ENCODE peak calls at places on chromosomes 7 and 10, in five cellular contexts. T is breast epithelium, W is HL-60, C is WERI-Rb-1, G is lower lobe of right lung. F is an unnamed sample.
A peak's percentile ranks its signal among the peaks of the same experiment; 100 is the strongest.

GRCh38 chr7:732094-732541 is 5.0 kb upstream of the PRKAR1B start:
- DNase-seq in T (no peak), W (no peak), C (peak; percentile 81), G (peak; percentile 62), F (peak; percentile 73)

GRCh38 chr10:100183482-100183881 is 2.3 kb downstream of the ERLIN1 start:
- DNase-seq in T (no peak), W (peak; percentile 86), C (no peak), G (no peak), F (no peak)

GRCh38 chr7:45185028-45185863 is 27.7 kb downstream of the RAMP3 start:
- DNase-seq in T (peak; percentile 7), W (no peak), C (no peak), G (peak; percentile 20), F (no peak)

GRCh38 chr10:125823663-125824251 is 411 bp downstream of the BCCIP start:
- DNase-seq in T (no peak), W (no peak), C (peak; percentile 12), G (no peak), F (no peak)

GRCh38 chr10:4663162-4663992 is 162.6 kb upstream of the AKR1E2 start:
- DNase-seq in T (peak; percentile 89), W (peak; percentile 16), C (peak; percentile 66), G (no peak), F (peak; percentile 52)

GRCh38 chr7:140417456-140418155 is 13.7 kb downstream of the RAB19 start:
- DNase-seq in T (no peak), W (no peak), C (no peak), G (no peak), F (no peak)

GRCh38 chr10:63491558-63492316 is 26.0 kb upstream of the JMJD1C start:
- DNase-seq in T (peak; percentile 78), W (peak; percentile 20), C (no peak), G (no peak), F (no peak)

GRCh38 chr7:28596245-28596935 is 184.1 kb downstream of the CREB5 start:
- DNase-seq in T (no peak), W (no peak), C (no peak), G (no peak), F (no peak)

GRCh38 chr10:74842301-74842700 is 15.9 kb downstream of the KAT6B start:
- DNase-seq in T (no peak), W (peak; percentile 48), C (no peak), G (no peak), F (no peak)

GRCh38 chr10:119282446-119282845 is 75.1 kb downstream of the GRK5 start:
- DNase-seq in T (no peak), W (no peak), C (peak; percentile 50), G (no peak), F (no peak)

GRCh38 chr7:9189683-9190082 is 756.3 kb downstream of the NXPH1 start:
- DNase-seq in T (no peak), W (no peak), C (peak; percentile 32), G (no peak), F (no peak)

GRCh38 chr10:20100157-20100556 is 283.9 kb downstream of the PLXDC2 start:
- DNase-seq in T (no peak), W (no peak), C (no peak), G (no peak), F (no peak)

GRCh38 chr10:12397931-12398330 is 48.6 kb downstream of the CAMK1D start:
- DNase-seq in T (no peak), W (no peak), C (no peak), G (no peak), F (no peak)

GRCh38 chr7:124603066-124603465 is 162.5 kb downstream of the GPR37 start:
- DNase-seq in T (no peak), W (no peak), C (no peak), G (no peak), F (no peak)

GRCh38 chr10:28254290-28254985 is 48.4 kb downstream of the MPP7 start:
- DNase-seq in T (no peak), W (no peak), C (no peak), G (no peak), F (no peak)

GRCh38 chr10:89022734-89023133 is 32.1 kb downstream of the FAS start:
- DNase-seq in T (no peak), W (no peak), C (no peak), G (no peak), F (no peak)

GRCh38 chr7:129828078-129828762 is 124.5 kb downstream of the UBE2H start:
- DNase-seq in T (no peak), W (no peak), C (no peak), G (no peak), F (peak; percentile 15)

GRCh38 chr10:69800109-69800508 is 1.6 kb upstream of the COL13A1 start:
- DNase-seq in T (no peak), W (no peak), C (peak; percentile 73), G (no peak), F (no peak)

GRCh38 chr7:155207335-155208002 is 90.2 kb upstream of the INSIG1 start:
- DNase-seq in T (no peak), W (no peak), C (no peak), G (no peak), F (no peak)

GRCh38 chr10:123398180-123398591 is 244.0 kb downstream of the BUB3 start:
- DNase-seq in T (no peak), W (no peak), C (no peak), G (no peak), F (no peak)

GRCh38 chr10:87850742-87851205 is 12.6 kb downstream of the KLLN start:
- DNase-seq in T (peak; percentile 63), W (no peak), C (peak; percentile 68), G (peak; percentile 55), F (peak; percentile 49)

GRCh38 chr10:14332895-14333294 is 2.2 kb upstream of the FRMD4A start:
- DNase-seq in T (no peak), W (no peak), C (no peak), G (no peak), F (no peak)

GRCh38 chr10:36880898-36881297 is 244.5 kb upstream of the ANKRD30A start:
- DNase-seq in T (no peak), W (no peak), C (no peak), G (no peak), F (no peak)

GRCh38 chr7:73844848-73845460 is 2.6 kb upstream of the METTL27 start:
- DNase-seq in T (no peak), W (no peak), C (no peak), G (no peak), F (no peak)

GRCh38 chr7:157684157-157684595 is 347.4 kb downstream of the DNAJB6 start:
- DNase-seq in T (no peak), W (no peak), C (no peak), G (no peak), F (no peak)

GRCh38 chr10:98030093-98030821 is at the start of gene CRTAC1:
- DNase-seq in T (no peak), W (no peak), C (peak; percentile 94), G (peak; percentile 86), F (peak; percentile 58)

GRCh38 chr10:97759157-97759980 is 12.4 kb downstream of the SFRP5 start:
- DNase-seq in T (no peak), W (no peak), C (peak; percentile 84), G (peak; percentile 76), F (peak; percentile 87)

GRCh38 chr10:43808136-43808535 is 159.5 kb upstream of the ZNF32 start:
- DNase-seq in T (no peak), W (no peak), C (no peak), G (no peak), F (no peak)

GRCh38 chr10:43814611-43815010 is 165.9 kb upstream of the ZNF32 start:
- DNase-seq in T (no peak), W (no peak), C (no peak), G (no peak), F (no peak)

GRCh38 chr10:43803816-43804215 is 155.1 kb upstream of the ZNF32 start:
- DNase-seq in T (no peak), W (no peak), C (no peak), G (no peak), F (no peak)

GRCh38 chr10:43806851-43807640 is 158.4 kb upstream of the ZNF32 start:
- DNase-seq in T (no peak), W (no peak), C (no peak), G (no peak), F (no peak)

GRCh38 chr10:43809211-43809930 is 160.7 kb upstream of the ZNF32 start:
- DNase-seq in T (no peak), W (no peak), C (no peak), G (no peak), F (no peak)
- H3K27ac ChIP-seq in T (peak overlapping the region; percentile 40), W (no peak overlapping the region), C (no peak overlapping the region), G (no peak overlapping the region), F (no peak overlapping the region)

DNA sequence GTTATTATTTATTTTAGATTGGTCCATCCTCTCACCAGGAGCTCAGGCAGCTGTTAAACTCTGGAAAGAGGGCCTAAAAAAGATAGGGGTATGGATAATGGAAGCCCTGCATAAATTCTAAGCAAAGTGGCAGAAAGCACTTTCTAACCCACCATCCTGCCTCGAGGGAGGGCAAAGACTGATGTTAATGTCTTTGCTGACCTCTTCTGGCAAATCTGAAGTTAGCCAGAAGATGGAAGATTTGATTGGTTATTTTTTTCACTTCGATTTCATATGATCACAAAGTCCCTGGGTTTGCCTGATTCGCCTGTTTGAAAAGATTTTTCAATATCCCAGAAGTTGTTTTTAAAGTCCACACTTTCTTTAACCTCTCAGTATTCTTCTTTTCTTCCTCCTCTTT is 24.8 kb downstream of the OR9A2 start:
- DNase-seq in T (no peak), W (no peak), C (peak; percentile 35), G (no peak), F (no peak)
- TF ChIP-seq CTCF in T (peak; percentile 17), W (peak; percentile 3), C (peak; percentile 46), G (no peak), F (no peak)

GRCh38 chr7:101688183-101688831 is 59.2 kb upstream of the MYL10 start:
- DNase-seq in T (peak; percentile 34), W (peak; percentile 55), C (peak; percentile 80), G (peak; percentile 89), F (peak; percentile 59)
- H3K4me3 ChIP-seq in T (peak overlapping the region; percentile 39), W (peak overlapping the region; percentile 29), C (peak overlapping the region; percentile 44), G (peak overlapping the region; percentile 28), F (no peak overlapping the region)

DNA sequence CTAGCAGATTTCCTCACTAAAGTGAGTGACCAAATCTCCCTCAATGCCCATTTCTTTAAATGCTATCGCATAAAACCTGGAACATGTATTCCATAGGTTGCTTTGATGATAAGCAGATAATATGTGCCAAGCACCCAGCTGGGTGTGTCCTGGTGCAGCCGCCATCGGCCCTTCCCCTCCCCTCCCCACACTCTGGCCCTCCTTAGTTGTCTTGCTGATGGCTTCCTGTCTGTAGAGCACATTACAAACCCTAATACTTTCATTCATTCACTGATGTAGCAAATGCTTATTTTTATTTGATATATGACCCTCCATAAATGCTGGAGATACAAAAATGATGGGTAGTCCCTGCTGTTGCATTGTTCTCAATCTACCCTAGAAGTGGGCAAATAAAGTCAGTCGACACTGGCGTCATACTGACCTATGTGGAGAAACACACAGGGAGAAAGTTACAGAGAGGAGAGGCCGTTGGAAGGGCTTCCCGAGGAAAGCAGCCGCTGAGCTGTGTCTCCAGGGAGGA is 26.2 kb downstream of the ST8SIA6 start:
- DNase-seq in T (no peak), W (no peak), C (no peak), G (no peak), F (no peak)
- H3K27ac ChIP-seq in T (no peak overlapping the region), W (no peak overlapping the region), C (no peak overlapping the region), G (peak overlapping the region; percentile 42), F (no peak overlapping the region)

GRCh38 chr10:60441515-60441914 is 51.8 kb upstream of the ANK3 start:
- DNase-seq in T (no peak), W (no peak), C (no peak), G (no peak), F (no peak)
- TF ChIP-seq CTCF in T (no peak), W (no peak), C (no peak), G (no peak), F (no peak)

F was measured in pancreas.